ENCODE peak calls at places on chromosomes 6 and 20, in four cellular contexts. One of them, this sample, is unnamed.

GRCh38 chr6:27836080-27836782 is 76.0 kb downstream of the OR2B2 start:
- DNase-seq in GM10248: no peak
- DNase-seq in testis: no peak
- DNase-seq in transverse colon: no peak
- DNase-seq in this sample: no peak

GRCh38 chr6:112274774-112275173 is 20.4 kb upstream of the LAMA4 start:
- DNase-seq in GM10248: no peak
- DNase-seq in testis: no peak
- DNase-seq in transverse colon: no peak
- DNase-seq in this sample: no peak

GRCh38 chr6:7112741-7113313 is 5.1 kb downstream of the RREB1 start:
- DNase-seq in GM10248: no peak
- DNase-seq in testis: peak
- DNase-seq in transverse colon: peak
- DNase-seq in this sample: no peak

GRCh38 chr6:24323632-24324337 is 34.1 kb downstream of the DCDC2 start:
- DNase-seq in GM10248: no peak
- DNase-seq in testis: no peak
- DNase-seq in transverse colon: no peak
- DNase-seq in this sample: no peak

GRCh38 chr6:31582230-31582601 is at the start of gene LTB:
- DNase-seq in GM10248: no peak
- DNase-seq in testis: no peak
- DNase-seq in transverse colon: peak
- DNase-seq in this sample: no peak

GRCh38 chr6:150535818-150536220 is 63.9 kb upstream of the PLEKHG1 start:
- DNase-seq in GM10248: no peak
- DNase-seq in testis: no peak
- DNase-seq in transverse colon: no peak
- DNase-seq in this sample: no peak

GRCh38 chr6:106181664-106182418 is 95.7 kb downstream of the PRDM1 start:
- DNase-seq in GM10248: no peak
- DNase-seq in testis: no peak
- DNase-seq in transverse colon: no peak
- DNase-seq in this sample: no peak

GRCh38 chr20:34578040-34578439 is 19.5 kb downstream of the MAP1LC3A start:
- DNase-seq in GM10248: no peak
- DNase-seq in testis: peak
- DNase-seq in transverse colon: no peak
- DNase-seq in this sample: no peak

GRCh38 chr20:49340161-49340966 is 62.5 kb upstream of the ZNFX1 start:
- DNase-seq in GM10248: no peak
- DNase-seq in testis: no peak
- DNase-seq in transverse colon: no peak
- DNase-seq in this sample: no peak

GRCh38 chr20:11849270-11849920 is 68.3 kb upstream of the BTBD3 start:
- DNase-seq in GM10248: no peak
- DNase-seq in testis: no peak
- DNase-seq in transverse colon: no peak
- DNase-seq in this sample: no peak

GRCh38 chr6:75856902-75857301 is 107.9 kb downstream of the MYO6 start:
- DNase-seq in GM10248: no peak
- DNase-seq in testis: no peak
- DNase-seq in transverse colon: no peak
- DNase-seq in this sample: no peak

GRCh38 chr6:34816635-34817301 is 24.9 kb downstream of the BLTP3A start:
- DNase-seq in GM10248: no peak
- DNase-seq in testis: no peak
- DNase-seq in transverse colon: no peak
- DNase-seq in this sample: no peak

GRCh38 chr6:83190596-83190995 is 2.5 kb downstream of the PGM3 start:
- DNase-seq in GM10248: no peak
- DNase-seq in testis: no peak
- DNase-seq in transverse colon: no peak
- DNase-seq in this sample: no peak

GRCh38 chr20:5650191-5650691 is 100.0 kb upstream of the SHLD1 start:
- DNase-seq in GM10248: peak
- DNase-seq in testis: no peak
- DNase-seq in transverse colon: no peak
- DNase-seq in this sample: no peak

GRCh38 chr6:156686429-156686939 is 90.7 kb upstream of the ARID1B start:
- DNase-seq in GM10248: no peak
- DNase-seq in testis: peak
- DNase-seq in transverse colon: peak
- DNase-seq in this sample: no peak

GRCh38 chr6:157770946-157771345 is 52.1 kb upstream of the SNX9 start:
- DNase-seq in GM10248: no peak
- DNase-seq in testis: no peak
- DNase-seq in transverse colon: no peak
- DNase-seq in this sample: no peak

GRCh38 chr6:105170066-105170465 is 9.7 kb downstream of the POPDC3 start:
- DNase-seq in GM10248: no peak
- DNase-seq in testis: no peak
- DNase-seq in transverse colon: no peak
- DNase-seq in this sample: no peak

GRCh38 chr20:2338702-2339101 is 42.0 kb upstream of the TGM6 start:
- DNase-seq in GM10248: no peak
- DNase-seq in testis: no peak
- DNase-seq in transverse colon: no peak
- DNase-seq in this sample: no peak

GRCh38 chr6:43054206-43054943 is 724 bp upstream of the CUL7 start:
- DNase-seq in GM10248: no peak
- DNase-seq in testis: no peak
- DNase-seq in transverse colon: no peak
- DNase-seq in this sample: no peak

GRCh38 chr6:140062042-140063041 is 687.9 kb upstream of the CITED2 start:
- DNase-seq in GM10248: no peak
- DNase-seq in testis: peak
- DNase-seq in transverse colon: peak
- DNase-seq in this sample: no peak

GRCh38 chr6:83384751-83385150 is 46.1 kb downstream of the ME1 start:
- DNase-seq in GM10248: no peak
- DNase-seq in testis: no peak
- DNase-seq in transverse colon: no peak
- DNase-seq in this sample: no peak

This sample was measured in mesenteric fat pad.